ENCODE peak calls at places on chromosomes 7 and 10, in seven cellular contexts. T, S, W, A, V, N and L are unnamed samples.

GRCh38 chr7:132590162-132590561 is 13.9 kb upstream of the PLXNA4 start:
- DNase-seq in T (no peak), S (no peak), W (no peak), A (no peak), V (no peak), N (no peak), L (no peak)

GRCh38 chr7:43328785-43329380 is 216.4 kb downstream of the HECW1 start:
- DNase-seq in T (no peak), S (no peak), W (no peak), A (no peak), V (no peak), N (peak), L (no peak)

GRCh38 chr10:128701381-128701780 is 575.2 kb upstream of the MKI67 start:
- DNase-seq in T (no peak), S (no peak), W (no peak), A (no peak), V (no peak), N (no peak), L (no peak)

GRCh38 chr7:152313879-152314604 is 121.8 kb downstream of the KMT2C start:
- DNase-seq in T (no peak), S (no peak), W (peak), A (no peak), V (no peak), N (peak), L (no peak)

GRCh38 chr7:43784030-43785001 is 25.8 kb downstream of the BLVRA start:
- DNase-seq in T (peak), S (no peak), W (no peak), A (peak), V (no peak), N (no peak), L (no peak)

GRCh38 chr10:182441-183201 is 47.4 kb downstream of the ZMYND11 start:
- DNase-seq in T (no peak), S (no peak), W (no peak), A (no peak), V (no peak), N (no peak), L (no peak)

GRCh38 chr7:29510028-29510427 is 53.6 kb upstream of the PRR15 start:
- DNase-seq in T (no peak), S (no peak), W (no peak), A (no peak), V (no peak), N (no peak), L (no peak)

GRCh38 chr10:19290770-19291169 is 242.2 kb downstream of the MALRD1 start:
- DNase-seq in T (no peak), S (no peak), W (no peak), A (no peak), V (no peak), N (no peak), L (no peak)

GRCh38 chr7:101728128-101728527 is 89.3 kb upstream of the CUX1 start:
- DNase-seq in T (no peak), S (no peak), W (no peak), A (no peak), V (no peak), N (no peak), L (no peak)

GRCh38 chr10:51171946-51172345 is 97.7 kb downstream of the PRKG1 start:
- DNase-seq in T (no peak), S (no peak), W (no peak), A (no peak), V (no peak), N (no peak), L (no peak)

GRCh38 chr7:33728779-33729646 is 176.3 kb upstream of the BMPER start:
- DNase-seq in T (no peak), S (peak), W (no peak), A (no peak), V (no peak), N (no peak), L (no peak)

GRCh38 chr10:12844796-12845524 is 156.6 kb downstream of the CCDC3 start:
- DNase-seq in T (no peak), S (peak), W (peak), A (peak), V (no peak), N (no peak), L (no peak)

GRCh38 chr10:28155726-28156125 is 147.1 kb downstream of the MPP7 start:
- DNase-seq in T (no peak), S (no peak), W (no peak), A (no peak), V (no peak), N (no peak), L (no peak)

GRCh38 chr10:106043833-106044232 is 1120.7 kb downstream of the SORCS1 start:
- DNase-seq in T (no peak), S (no peak), W (no peak), A (no peak), V (no peak), N (no peak), L (no peak)

GRCh38 chr7:100949227-100949930 is at the start of gene MUC3A:
- DNase-seq in T (no peak), S (no peak), W (peak), A (no peak), V (no peak), N (no peak), L (peak)

GRCh38 chr10:77578583-77579227 is 58.9 kb downstream of the KCNMA1 start:
- DNase-seq in T (no peak), S (no peak), W (no peak), A (peak), V (no peak), N (no peak), L (no peak)

GRCh38 chr10:123043409-123043925 is 34.7 kb downstream of the ACADSB start:
- DNase-seq in T (no peak), S (no peak), W (peak), A (no peak), V (peak), N (peak), L (peak)

GRCh38 chr10:103645141-103646054 is 151.9 kb downstream of the NEURL1 start:
- DNase-seq in T (peak), S (peak), W (peak), A (peak), V (no peak), N (no peak), L (peak)

GRCh38 chr10:23657677-23658076 is 218.8 kb downstream of the OTUD1 start:
- DNase-seq in T (no peak), S (no peak), W (no peak), A (no peak), V (no peak), N (no peak), L (no peak)

GRCh38 chr10:23656735-23657134 is 217.9 kb downstream of the OTUD1 start:
- DNase-seq in T (no peak), S (no peak), W (no peak), A (no peak), V (peak), N (peak), L (no peak)
- TF ChIP-seq CTCF in T (peak), S (peak), W (peak), A (no peak), V (peak), N (peak), L (no peak)

GRCh38 chr7:7795203-7795602 is 76.8 kb upstream of the RPA3 start:
- DNase-seq in T (no peak), S (no peak), W (no peak), A (no peak), V (no peak), N (no peak), L (no peak)
- H3K27ac ChIP-seq in T (no peak), S (no peak), W (no peak), A (no peak), V (no peak), N (no peak), L (no peak)

GRCh38 chr10:35794703-35795102 is 152.6 kb upstream of the FZD8 start:
- DNase-seq in T (no peak), S (no peak), W (peak), A (no peak), V (no peak), N (no peak), L (no peak)
- TF ChIP-seq CTCF in T (no peak), S (no peak), W (peak), A (no peak), V (no peak), N (no peak), L (no peak)

GRCh38 chr10:16788125-16788524 is 29.1 kb downstream of the RSU1 start:
- DNase-seq in T (no peak), S (no peak), W (no peak), A (no peak), V (no peak), N (no peak), L (no peak)
- H3K27ac ChIP-seq in T (no peak), S (no peak), W (no peak), A (no peak), V (no peak), N (no peak), L (no peak)

DNA sequence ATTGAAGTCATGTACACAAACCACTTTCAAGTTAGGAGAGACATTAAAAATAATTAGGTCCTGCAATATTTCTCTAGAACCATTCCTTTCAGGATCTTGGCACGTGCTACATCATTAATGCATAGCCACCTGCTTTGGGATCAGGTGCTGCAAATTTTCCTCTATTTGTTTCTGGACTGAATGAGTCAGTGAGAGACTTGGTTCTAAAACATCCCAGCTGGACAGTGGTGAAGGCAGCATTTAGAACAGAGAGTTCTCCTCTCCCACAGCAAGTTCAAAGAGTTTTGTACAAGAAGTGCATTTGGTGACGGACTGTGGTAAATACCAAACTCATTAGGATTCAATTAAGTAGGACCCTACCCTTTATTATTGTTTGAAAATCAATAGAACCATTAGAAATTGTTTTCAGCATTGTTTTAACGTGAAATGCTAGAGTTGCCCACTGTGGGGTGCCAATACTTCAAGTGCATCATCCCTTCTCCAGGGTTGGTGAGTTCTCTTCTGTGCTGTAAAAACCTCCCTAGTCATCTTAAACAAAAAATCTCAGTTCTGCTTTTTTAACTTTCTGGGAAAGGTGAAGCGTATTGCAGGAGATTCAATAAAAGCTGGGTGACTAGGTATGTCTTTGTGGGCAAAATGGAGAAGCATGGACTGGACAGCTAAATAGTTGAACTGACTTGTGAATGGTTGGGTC is 698.9 kb downstream of the SUGCT start:
- DNase-seq in T (no peak), S (no peak), W (no peak), A (no peak), V (no peak), N (no peak), L (no peak)
- TF ChIP-seq CTCF in T (no peak), S (no peak), W (no peak), A (no peak), V (no peak), N (no peak), L (no peak)

GRCh38 chr10:72098301-72099053 is 10.1 kb upstream of the SPOCK2 start:
- DNase-seq in T (no peak), S (no peak), W (no peak), A (no peak), V (no peak), N (no peak), L (no peak)

GRCh38 chr10:72096115-72097000 is 8.0 kb upstream of the SPOCK2 start:
- DNase-seq in T (no peak), S (no peak), W (no peak), A (no peak), V (no peak), N (no peak), L (no peak)

GRCh38 chr10:72097448-72098300 is 9.3 kb upstream of the SPOCK2 start:
- DNase-seq in T (no peak), S (no peak), W (peak), A (no peak), V (no peak), N (peak), L (peak)

GRCh38 chr10:72095195-72095594 is 6.8 kb upstream of the SPOCK2 start:
- DNase-seq in T (no peak), S (no peak), W (no peak), A (no peak), V (no peak), N (no peak), L (no peak)

GRCh38 chr10:72099054-72099921 is 10.9 kb upstream of the SPOCK2 start:
- DNase-seq in T (no peak), S (no peak), W (no peak), A (no peak), V (no peak), N (no peak), L (no peak)
- H3K27ac ChIP-seq in T (no peak), S (no peak), W (no peak), A (no peak), V (no peak), N (no peak), L (peak)

GRCh38 chr7:519974-520458 is 370 bp upstream of the PDGFA start:
- DNase-seq in T (peak), S (peak), W (peak), A (peak), V (no peak), N (peak), L (peak)
- TF ChIP-seq CTCF in T (peak), S (peak), W (no peak), A (no peak), V (no peak), N (peak), L (peak)

DNA sequence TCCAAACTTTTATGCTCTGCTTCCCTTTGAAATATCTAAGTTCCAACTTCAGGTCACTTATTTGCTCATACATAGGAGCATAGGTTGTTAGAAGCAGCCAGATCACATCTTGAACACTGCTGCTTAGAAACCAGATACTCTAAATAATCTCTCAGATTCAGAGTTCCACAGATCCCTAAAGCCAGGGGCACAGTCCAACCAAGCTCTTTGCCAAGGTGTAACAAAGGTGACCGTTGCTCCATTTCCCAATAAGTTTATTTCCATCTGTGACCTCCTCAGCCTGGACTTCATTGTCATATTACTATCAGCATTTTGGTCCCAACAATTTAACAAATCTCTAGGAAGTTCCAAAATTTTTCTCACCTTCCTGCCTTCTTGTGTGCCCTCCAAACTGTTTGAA is 52.8 kb downstream of the TRIM24 start:
- DNase-seq in T (no peak), S (no peak), W (no peak), A (no peak), V (no peak), N (no peak), L (no peak)
- H3K27ac ChIP-seq in T (no peak), S (no peak), W (no peak), A (no peak), V (no peak), N (no peak), L (no peak)